ENCODE peak calls at places on chromosomes 4 and X, in seven cellular contexts. G is endothelial cell, K is heart right ventricle, I is cardiac muscle cell, C is A673, F is choroid plexus epithelial cell, P is lower lobe of right lung. Z is an unnamed sample.

GRCh38 chr4:15774020-15774420 is 4.1 kb upstream of the CD38 start:
- DNase-seq in G (no peak), K (no peak), I (no peak), C (no peak), F (peak), P (peak), Z (no peak)

GRCh38 chr4:110195561-110196205 is 2.7 kb downstream of the ELOVL6 start:
- DNase-seq in G (no peak), K (no peak), I (no peak), C (peak), F (peak), P (no peak), Z (no peak)

GRCh38 chr4:48017108-48017527 is 546 bp downstream of the NIPAL1 start:
- DNase-seq in G (peak), K (no peak), I (peak), C (peak), F (peak), P (peak), Z (peak)

GRCh38 chr4:110197421-110198398 is 705 bp downstream of the ELOVL6 start:
- DNase-seq in G (peak), K (peak), I (peak), C (peak), F (peak), P (no peak), Z (peak)

GRCh38 chrX:43002526-43003203 is 224.7 kb upstream of the PPP1R2C start:
- DNase-seq in G (no peak), K (no peak), I (no peak), C (no peak), F (no peak), P (no peak), Z (no peak)

GRCh38 chrX:106481341-106481740 is 130.4 kb upstream of the RADX start:
- DNase-seq in G (peak), K (no peak), I (peak), C (peak), F (peak), P (no peak), Z (no peak)

GRCh38 chr4:34732170-34732569 is 1512.1 kb downstream of the ARAP2 start:
- DNase-seq in G (no peak), K (no peak), I (no peak), C (no peak), F (peak), P (no peak), Z (no peak)

GRCh38 chrX:68646421-68646820 is 1.0 kb upstream of the STARD8 start:
- DNase-seq in G (no peak), K (peak), I (no peak), C (no peak), F (no peak), P (no peak), Z (no peak)

GRCh38 chr4:26379837-26380236 is 59.0 kb downstream of the RBPJ start:
- DNase-seq in G (no peak), K (no peak), I (no peak), C (no peak), F (no peak), P (no peak), Z (no peak)

GRCh38 chrX:54208531-54208930 is 25.5 kb upstream of the FAM120C start:
- DNase-seq in G (no peak), K (no peak), I (no peak), C (no peak), F (peak), P (no peak), Z (no peak)

GRCh38 chr4:72971572-72971971 is 97.9 kb downstream of the COX18 start:
- DNase-seq in G (no peak), K (no peak), I (no peak), C (no peak), F (peak), P (no peak), Z (no peak)

GRCh38 chrX:30657542-30658238 is 4.5 kb downstream of the GK start:
- DNase-seq in G (no peak), K (no peak), I (no peak), C (no peak), F (peak), P (no peak), Z (no peak)

GRCh38 chr4:157104541-157104940 is 28.6 kb downstream of the GLRB start:
- DNase-seq in G (no peak), K (no peak), I (no peak), C (no peak), F (no peak), P (no peak), Z (no peak)

GRCh38 chr4:103934178-103934789 is 214.5 kb upstream of the TACR3 start:
- DNase-seq in G (peak), K (no peak), I (peak), C (peak), F (peak), P (no peak), Z (no peak)

GRCh38 chrX:45889471-45889870 is 655.8 kb downstream of the ZNF674 start:
- DNase-seq in G (no peak), K (no peak), I (no peak), C (no peak), F (no peak), P (no peak), Z (no peak)

GRCh38 chr4:94410678-94411206 is 41.0 kb upstream of the PDLIM5 start:
- DNase-seq in G (no peak), K (peak), I (no peak), C (peak), F (peak), P (no peak), Z (no peak)

GRCh38 chrX:142994988-142995387 is 30.7 kb upstream of the SPANXN4 start:
- DNase-seq in G (no peak), K (no peak), I (no peak), C (no peak), F (no peak), P (no peak), Z (no peak)

GRCh38 chr4:85370400-85371032 is 104.4 kb upstream of the ARHGAP24 start:
- DNase-seq in G (peak), K (no peak), I (peak), C (peak), F (peak), P (no peak), Z (no peak)

GRCh38 chrX:19647731-19648588 is 132.7 kb upstream of the MAP3K15 start:
- DNase-seq in G (no peak), K (no peak), I (no peak), C (no peak), F (no peak), P (no peak), Z (no peak)

GRCh38 chrX:149909324-149910177 is 19.8 kb upstream of the HSFX4 start:
- DNase-seq in G (no peak), K (no peak), I (no peak), C (no peak), F (no peak), P (no peak), Z (no peak)

GRCh38 chrX:74458738-74459137 is 37.4 kb downstream of the SLC16A2 start:
- DNase-seq in G (no peak), K (no peak), I (no peak), C (peak), F (peak), P (no peak), Z (no peak)

GRCh38 chr4:189845145-189845846 is 95.4 kb upstream of the FRG1 start:
- DNase-seq in G (no peak), K (no peak), I (no peak), C (no peak), F (no peak), P (no peak), Z (no peak)

GRCh38 chr4:189840356-189840755 is 100.3 kb upstream of the FRG1 start:
- DNase-seq in G (no peak), K (no peak), I (no peak), C (no peak), F (no peak), P (no peak), Z (no peak)

GRCh38 chr4:189838821-189839497 is 101.7 kb upstream of the FRG1 start:
- DNase-seq in G (no peak), K (no peak), I (no peak), C (no peak), F (no peak), P (no peak), Z (no peak)

DNA sequence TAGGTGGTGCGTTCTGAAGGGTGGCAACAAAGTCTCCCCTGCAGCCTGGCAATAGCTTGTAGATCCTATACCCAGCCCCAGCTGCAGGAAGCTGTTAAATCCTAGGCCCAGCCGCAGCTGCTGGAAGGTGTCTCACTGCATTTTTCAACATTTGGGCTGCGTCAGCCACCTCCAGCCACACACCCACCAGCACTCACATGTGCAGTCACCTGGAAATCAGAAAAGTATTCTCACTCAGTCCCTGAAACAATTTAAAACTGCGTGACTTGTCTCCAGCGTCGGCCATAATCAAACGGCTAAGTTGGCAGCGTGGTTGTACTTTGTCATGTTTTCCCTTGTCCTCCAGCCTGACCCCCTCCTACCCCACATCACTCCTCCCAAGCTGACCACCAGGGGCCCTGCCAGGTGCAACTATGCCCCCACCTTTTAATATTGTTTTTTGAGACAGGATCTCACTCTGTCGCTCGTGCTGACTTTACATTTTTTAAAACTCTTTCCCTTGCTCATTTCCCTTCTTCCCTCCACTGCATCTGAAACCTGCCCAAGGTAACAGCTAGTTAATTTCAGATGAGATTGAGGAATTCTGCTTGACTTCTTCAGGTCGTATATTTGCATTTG is 97.2 kb upstream of the FRG1 start:
- DNase-seq in G (no peak), K (no peak), I (no peak), C (no peak), F (no peak), P (no peak), Z (no peak)
- TF ChIP-seq CTCF in G (no peak), K (no peak), I (no peak), C (no peak), F (no peak), P (no peak), Z (peak)

GRCh38 chr4:40608628-40609027 is 21.0 kb downstream of the RBM47 start:
- DNase-seq in G (no peak), K (no peak), I (no peak), C (no peak), F (no peak), P (no peak), Z (no peak)

GRCh38 chr4:40601641-40602040 is 28.0 kb downstream of the RBM47 start:
- DNase-seq in G (no peak), K (no peak), I (no peak), C (no peak), F (no peak), P (peak), Z (no peak)

GRCh38 chr4:40607224-40607623 is 22.4 kb downstream of the RBM47 start:
- DNase-seq in G (no peak), K (no peak), I (no peak), C (no peak), F (no peak), P (no peak), Z (no peak)

GRCh38 chr4:40603281-40603680 is 26.4 kb downstream of the RBM47 start:
- DNase-seq in G (no peak), K (no peak), I (no peak), C (no peak), F (no peak), P (no peak), Z (no peak)

DNA sequence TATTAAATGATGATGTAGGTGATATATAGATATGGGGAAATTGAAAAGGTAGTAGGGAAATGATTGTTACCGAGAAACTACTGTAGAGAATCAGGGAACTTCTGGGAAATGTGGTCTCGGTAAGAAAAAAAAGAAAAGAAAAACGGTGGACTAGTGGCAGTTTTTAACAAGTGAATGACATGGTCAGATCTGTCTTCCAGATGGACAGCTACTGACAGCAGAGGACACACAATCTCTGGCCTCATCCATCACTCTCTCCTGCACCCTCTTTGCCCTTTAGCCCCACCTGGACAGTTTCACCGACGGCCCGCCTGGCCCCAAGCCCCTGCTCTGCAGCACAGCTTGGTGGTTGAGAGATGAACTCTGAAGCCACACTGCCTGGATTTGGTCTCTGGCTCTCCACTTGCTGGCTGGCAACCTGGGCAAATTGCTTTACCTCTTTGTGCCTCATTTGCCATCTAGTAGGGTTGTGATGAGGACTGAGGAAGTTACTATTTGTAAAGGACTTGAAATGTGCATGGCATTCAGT is 23.4 kb downstream of the RBM47 start:
- DNase-seq in G (no peak), K (no peak), I (no peak), C (no peak), F (no peak), P (no peak), Z (no peak)
- TF ChIP-seq CTCF in G (no peak), K (no peak), I (no peak), C (no peak), F (no peak), P (no peak), Z (no peak)

GRCh38 chr4:139177888-139178609 is 1.0 kb upstream of the ELF2 start:
- DNase-seq in G (peak), K (peak), I (peak), C (peak), F (peak), P (peak), Z (peak)
- TF ChIP-seq CTCF in G (no peak), K (no peak), I (no peak), C (no peak), F (no peak), P (no peak), Z (no peak)

GRCh38 chr4:70530997-70531396 is 12.6 kb downstream of the AMTN start:
- DNase-seq in G (no peak), K (no peak), I (no peak), C (no peak), F (no peak), P (no peak), Z (no peak)

GRCh38 chr4:70533791-70534190 is 15.4 kb downstream of the AMTN start:
- DNase-seq in G (no peak), K (no peak), I (no peak), C (no peak), F (no peak), P (no peak), Z (no peak)

GRCh38 chr4:70533211-70533610 is 14.8 kb downstream of the AMTN start:
- DNase-seq in G (no peak), K (no peak), I (no peak), C (no peak), F (no peak), P (no peak), Z (no peak)

DNA sequence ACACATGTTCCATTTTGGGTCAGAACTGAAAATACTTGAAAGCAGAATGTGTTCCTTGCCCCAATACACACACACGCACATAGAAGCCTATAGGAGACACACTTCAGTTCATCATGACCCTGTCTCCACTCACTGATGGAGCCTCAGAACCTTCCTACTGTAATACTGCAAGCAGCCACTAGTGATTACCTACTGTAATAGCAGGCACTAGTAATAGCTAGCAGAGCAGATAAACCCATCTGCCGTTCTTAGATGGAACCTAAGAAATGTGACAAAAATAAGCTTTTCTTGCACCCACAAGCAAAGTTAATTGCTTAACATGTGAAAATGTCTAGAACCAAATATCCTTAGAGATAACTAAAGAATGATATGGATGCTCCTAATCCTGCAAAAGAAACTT is 13.6 kb downstream of the AMTN start:
- DNase-seq in G (no peak), K (no peak), I (no peak), C (peak), F (peak), P (no peak), Z (no peak)
- TF ChIP-seq CTCF in G (peak), K (no peak), I (no peak), C (peak), F (no peak), P (no peak), Z (no peak)

GRCh38 chrX:13662537-13662841 is 9.5 kb downstream of the TCEANC start:
- DNase-seq in G (no peak), K (no peak), I (no peak), C (no peak), F (peak), P (no peak), Z (no peak)

GRCh38 chrX:13664026-13664425 is 11.1 kb downstream of the TCEANC start:
- DNase-seq in G (no peak), K (no peak), I (peak), C (no peak), F (no peak), P (no peak), Z (no peak)

GRCh38 chrX:13659057-13659456 is 6.1 kb downstream of the TCEANC start:
- DNase-seq in G (no peak), K (no peak), I (no peak), C (no peak), F (peak), P (no peak), Z (no peak)

GRCh38 chrX:13661735-13662536 is 9.0 kb downstream of the TCEANC start:
- DNase-seq in G (no peak), K (no peak), I (no peak), C (no peak), F (no peak), P (no peak), Z (no peak)

GRCh38 chrX:13658602-13659001 is 5.7 kb downstream of the TCEANC start:
- DNase-seq in G (no peak), K (no peak), I (peak), C (peak), F (peak), P (no peak), Z (no peak)
- TF ChIP-seq CTCF in G (peak), K (peak), I (peak), C (peak), F (peak), P (peak), Z (peak)

DNA sequence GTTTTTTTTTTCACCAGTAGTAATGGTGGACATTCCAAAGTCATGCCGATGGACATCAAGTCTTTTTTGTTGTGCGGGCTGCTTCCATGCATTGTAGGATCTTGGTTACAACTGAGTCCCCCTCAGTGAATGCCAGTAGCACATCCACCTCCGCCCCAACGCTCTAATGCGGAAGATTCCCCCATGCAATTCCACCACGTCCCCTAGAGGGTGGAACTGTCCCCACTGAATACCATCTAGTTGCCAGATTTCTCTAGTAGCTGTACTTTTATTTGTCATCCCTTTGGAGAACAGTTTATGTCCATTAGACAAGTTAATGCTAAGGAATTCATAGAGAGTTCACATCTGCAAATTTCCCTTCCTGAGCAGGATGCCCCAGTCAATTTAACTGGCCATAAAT is 6.7 kb downstream of the SHISA3 start:
- DNase-seq in G (no peak), K (no peak), I (no peak), C (no peak), F (no peak), P (no peak), Z (no peak)
- TF ChIP-seq CTCF in G (peak), K (no peak), I (peak), C (no peak), F (peak), P (no peak), Z (no peak)

DNA sequence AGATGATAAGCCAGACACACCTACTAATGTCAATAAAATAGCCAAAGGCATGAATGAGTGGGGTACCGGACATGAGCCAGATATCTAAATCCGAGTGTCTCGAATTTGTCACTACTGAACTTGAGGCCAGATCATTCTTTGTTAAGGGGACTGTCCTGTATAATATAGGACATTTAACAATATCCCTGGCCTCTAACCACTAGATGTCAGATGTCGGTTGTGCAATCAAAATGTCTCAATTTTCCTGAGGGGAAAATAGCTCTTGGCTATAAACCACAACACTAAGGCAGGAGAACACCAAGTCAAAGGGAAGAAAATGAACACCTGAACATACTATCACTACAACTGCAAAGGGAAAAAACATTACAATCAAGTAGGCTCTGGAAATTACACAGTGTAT is 154.5 kb downstream of the GPM6A start:
- DNase-seq in G (no peak), K (no peak), I (no peak), C (no peak), F (no peak), P (no peak), Z (no peak)
- TF ChIP-seq CTCF in G (no peak), K (no peak), I (no peak), C (no peak), F (no peak), P (no peak), Z (no peak)

GRCh38 chrX:24023972-24024664 is 2.9 kb downstream of the KLHL15 start:
- DNase-seq in G (no peak), K (no peak), I (peak), C (peak), F (peak), P (no peak), Z (no peak)

GRCh38 chrX:24023538-24023937 is 3.4 kb downstream of the KLHL15 start:
- DNase-seq in G (no peak), K (no peak), I (no peak), C (no peak), F (no peak), P (no peak), Z (no peak)

GRCh38 chrX:24025741-24026402 is 1.1 kb downstream of the KLHL15 start:
- DNase-seq in G (no peak), K (no peak), I (no peak), C (no peak), F (peak), P (no peak), Z (no peak)

GRCh38 chrX:24026403-24026801 is 584 bp downstream of the KLHL15 start:
- DNase-seq in G (no peak), K (no peak), I (no peak), C (peak), F (no peak), P (no peak), Z (no peak)

GRCh38 chrX:24024819-24025740 is 1.9 kb downstream of the KLHL15 start:
- DNase-seq in G (peak), K (peak), I (peak), C (peak), F (peak), P (peak), Z (peak)
- TF ChIP-seq CTCF in G (peak), K (peak), I (no peak), C (no peak), F (no peak), P (peak), Z (peak)